ENCODE peak calls at places on chromosomes 16 and 17, in four cellular contexts. G, Z, R and T are unnamed samples.
A peak's percentile ranks its signal among the peaks of the same experiment; 100 is the strongest.

GRCh38 chr17:71592431-71592830 is 528.4 kb upstream of the SOX9 start:
- DNase-seq in G (no peak), Z (no peak), R (no peak), T (no peak)

GRCh38 chr17:41326173-41327145 is 10.9 kb upstream of the KRTAP17-1 start:
- DNase-seq in G (no peak), Z (no peak), R (no peak), T (no peak)

GRCh38 chr17:8162997-8163977 is 539 bp upstream of the VAMP2 start:
- DNase-seq in G (no peak), Z (peak; percentile 58), R (peak; percentile 34), T (no peak)

GRCh38 chr16:86946396-86946795 is 368.0 kb downstream of the FOXL1 start:
- DNase-seq in G (no peak), Z (no peak), R (no peak), T (no peak)

GRCh38 chr17:41322264-41322902 is 6.9 kb upstream of the KRTAP17-1 start:
- DNase-seq in G (peak; percentile 8), Z (peak; percentile 11), R (no peak), T (peak; percentile 44)

GRCh38 chr17:32621612-32622312 is 135.0 kb downstream of the CDK5R1 start:
- DNase-seq in G (no peak), Z (no peak), R (no peak), T (no peak)

GRCh38 chr17:78138204-78139060 is 7.8 kb upstream of the C17orf99 start:
- DNase-seq in G (no peak), Z (no peak), R (no peak), T (no peak)

GRCh38 chr17:72569193-72569946 is 448.6 kb downstream of the SOX9 start:
- DNase-seq in G (no peak), Z (no peak), R (no peak), T (no peak)

GRCh38 chr17:218711-219110 is 37.3 kb upstream of the DOC2B start:
- DNase-seq in G (no peak), Z (no peak), R (no peak), T (no peak)

GRCh38 chr17:50270430-50271172 is 3.7 kb upstream of the TMEM92 start:
- DNase-seq in G (no peak), Z (no peak), R (no peak), T (peak; percentile 16)

GRCh38 chr17:57601328-57601727 is 143.8 kb downstream of the CCDC182 start:
- DNase-seq in G (no peak), Z (no peak), R (no peak), T (no peak)

GRCh38 chr16:88920618-88921602 is 54.5 kb upstream of the PABPN1L start:
- DNase-seq in G (no peak), Z (no peak), R (no peak), T (no peak)

GRCh38 chr17:66625321-66625767 is 209.6 kb upstream of the CACNG5 start:
- DNase-seq in G (no peak), Z (peak; percentile 65), R (no peak), T (no peak)

GRCh38 chr17:42348104-42348503 is 40.1 kb downstream of the STAT3 start:
- DNase-seq in G (no peak), Z (no peak), R (no peak), T (no peak)

GRCh38 chr17:48429156-48429555 is 858 bp downstream of the SKAP1 start:
- DNase-seq in G (no peak), Z (no peak), R (peak; percentile 36), T (no peak)